ENCODE peak calls at places on chromosomes 1 and 21, in ten cellular contexts. J is activated naive CD4-positive, alpha-beta T cell treated with anti-CD3 and anti-CD28 coated beads, Interleukin-2, amount 50 U/mL, for 72 hours; G is endothelial cell; L is foreskin fibroblast; V is adrenal gland; Y is fibroblast of the conjunctiva; X is astrocyte of the cerebellum; N is NCI-H2081; U is SJSA1; T is HuH-7. K is an unnamed sample.

GRCh38 chr1:101567582-101568189 is 330.9 kb downstream of the S1PR1 start:
- DNase-seq in J (no peak), G (peak; percentile 51), L (no peak), V (peak; percentile 29), Y (peak; percentile 1), X (no peak), N (peak; percentile 42), U (peak; percentile 19), T (no peak), K (no peak)

GRCh38 chr1:167631987-167632680 is 2.1 kb downstream of the RCSD1 start:
- DNase-seq in J (no peak), G (no peak), L (no peak), V (no peak), Y (no peak), X (no peak), N (no peak), U (no peak), T (no peak), K (no peak)

GRCh38 chr1:225460021-225460736 is 32.3 kb upstream of the LBR start:
- DNase-seq in J (no peak), G (no peak), L (no peak), V (peak; percentile 4), Y (no peak), X (peak; percentile 22), N (no peak), U (no peak), T (no peak), K (no peak)

GRCh38 chr21:39077816-39078215 is 105.4 kb downstream of the PSMG1 start:
- DNase-seq in J (no peak), G (no peak), L (no peak), V (no peak), Y (no peak), X (no peak), N (no peak), U (peak; percentile 67), T (no peak), K (no peak)

GRCh38 chr1:110050602-110051261 is 16.3 kb downstream of the STRIP1 start:
- DNase-seq in J (no peak), G (no peak), L (no peak), V (peak; percentile 58), Y (no peak), X (no peak), N (no peak), U (no peak), T (no peak), K (no peak)

GRCh38 chr1:228085287-228085926 is 2.9 kb downstream of the ARF1 start:
- DNase-seq in J (no peak), G (no peak), L (peak; percentile 76), V (no peak), Y (no peak), X (peak; percentile 23), N (no peak), U (no peak), T (no peak), K (no peak)

GRCh38 chr21:32083175-32083574 is 195.7 kb downstream of the MIS18A start:
- DNase-seq in J (no peak), G (no peak), L (no peak), V (no peak), Y (no peak), X (peak; percentile 11), N (peak; percentile 87), U (no peak), T (no peak), K (no peak)

GRCh38 chr1:225890346-225891228 is 1.6 kb upstream of the LEFTY1 start:
- DNase-seq in J (no peak), G (no peak), L (no peak), V (no peak), Y (no peak), X (no peak), N (no peak), U (no peak), T (no peak), K (no peak)

GRCh38 chr1:161834967-161835366 is 68.8 kb downstream of the ATF6 start:
- DNase-seq in J (no peak), G (no peak), L (no peak), V (no peak), Y (no peak), X (no peak), N (no peak), U (no peak), T (no peak), K (no peak)

GRCh38 chr1:117611121-117611601 is 5.3 kb downstream of the TENT5C start:
- DNase-seq in J (peak; percentile 20), G (no peak), L (no peak), V (no peak), Y (no peak), X (no peak), N (no peak), U (no peak), T (no peak), K (no peak)

GRCh38 chr1:60639287-60639686 is 443.1 kb upstream of the NFIA start:
- DNase-seq in J (no peak), G (no peak), L (no peak), V (no peak), Y (no peak), X (no peak), N (no peak), U (no peak), T (no peak), K (no peak)

GRCh38 chr1:55337801-55338447 is 122.8 kb upstream of the USP24 start:
- DNase-seq in J (no peak), G (peak; percentile 37), L (peak; percentile 52), V (no peak), Y (peak; percentile 50), X (peak; percentile 43), N (peak; percentile 38), U (peak; percentile 41), T (peak; percentile 44), K (peak; percentile 64)

GRCh38 chr1:151340870-151341754 is 5.9 kb downstream of the RFX5 start:
- DNase-seq in J (no peak), G (peak; percentile 62), L (peak; percentile 79), V (peak; percentile 60), Y (peak; percentile 80), X (peak; percentile 71), N (peak; percentile 90), U (peak; percentile 77), T (peak; percentile 43), K (peak; percentile 79)

GRCh38 chr1:245678866-245679411 is 524.2 kb downstream of the KIF26B start:
- DNase-seq in J (no peak), G (no peak), L (no peak), V (no peak), Y (no peak), X (no peak), N (no peak), U (no peak), T (no peak), K (no peak)

GRCh38 chr1:30218438-30218837 is 504.9 kb downstream of the MATN1 start:
- DNase-seq in J (no peak), G (no peak), L (no peak), V (no peak), Y (no peak), X (no peak), N (no peak), U (no peak), T (no peak), K (no peak)

GRCh38 chr1:38082678-38083317 is 36.2 kb upstream of the POU3F1 start:
- DNase-seq in J (no peak), G (no peak), L (no peak), V (no peak), Y (no peak), X (no peak), N (peak; percentile 25), U (no peak), T (no peak), K (no peak)

GRCh38 chr1:77100870-77101269 is 118.4 kb downstream of the PIGK start:
- DNase-seq in J (no peak), G (no peak), L (no peak), V (no peak), Y (no peak), X (no peak), N (no peak), U (no peak), T (no peak), K (no peak)